ENCODE peak calls at places on chromosomes 1 and 21, in six cellular contexts. Y, G, J, S, Q and O are unnamed samples.

GRCh38 chr1:110087812-110088738 is 17.6 kb upstream of the ALX3 start:
- DNase-seq in Y (peak), G (peak), J (no peak), S (no peak), Q (peak), O (peak)

GRCh38 chr1:23557471-23558124 is 1.7 kb downstream of the ID3 start:
- DNase-seq in Y (peak), G (no peak), J (no peak), S (no peak), Q (no peak), O (peak)

GRCh38 chr1:237799762-237800474 is 90.8 kb downstream of the ZP4 start:
- DNase-seq in Y (peak), G (peak), J (no peak), S (no peak), Q (no peak), O (peak)

GRCh38 chr21:36839735-36840134 is 126.7 kb downstream of the HLCS start:
- DNase-seq in Y (no peak), G (no peak), J (no peak), S (no peak), Q (no peak), O (no peak)

GRCh38 chr1:153728305-153729066 is 636 bp downstream of the INTS3 start:
- DNase-seq in Y (peak), G (peak), J (peak), S (peak), Q (no peak), O (peak)

GRCh38 chr21:32940079-32941014 is 85.4 kb upstream of the OLIG2 start:
- DNase-seq in Y (peak), G (peak), J (no peak), S (no peak), Q (no peak), O (peak)

GRCh38 chr1:1132928-1133750 is 17.2 kb upstream of the C1orf159 start:
- DNase-seq in Y (no peak), G (no peak), J (no peak), S (no peak), Q (no peak), O (no peak)

GRCh38 chr1:190029441-190029840 is 448.2 kb downstream of the BRINP3 start:
- DNase-seq in Y (no peak), G (no peak), J (no peak), S (no peak), Q (no peak), O (no peak)

GRCh38 chr1:67496329-67496728 is 66.1 kb upstream of the SERBP1 start:
- DNase-seq in Y (no peak), G (no peak), J (no peak), S (no peak), Q (no peak), O (no peak)

GRCh38 chr1:12376236-12377064 is 146.6 kb downstream of the VPS13D start:
- DNase-seq in Y (no peak), G (no peak), J (no peak), S (no peak), Q (no peak), O (no peak)
- TF ChIP-seq CTCF in Y (no peak), G (no peak), J (no peak), S (no peak), Q (no peak), O (no peak)

GRCh38 chr21:28641731-28642130 is 350.9 kb downstream of the LTN1 start:
- DNase-seq in Y (no peak), G (no peak), J (no peak), S (no peak), Q (no peak), O (no peak)
- TF ChIP-seq CTCF in Y (no peak), G (no peak), J (no peak), S (no peak), Q (no peak), O (no peak)

GRCh38 chr1:220485131-220485530 is 42.8 kb upstream of the MARK1 start:
- DNase-seq in Y (no peak), G (no peak), J (no peak), S (no peak), Q (no peak), O (no peak)
- TF ChIP-seq CTCF in Y (peak), G (no peak), J (no peak), S (no peak), Q (no peak), O (no peak)

DNA sequence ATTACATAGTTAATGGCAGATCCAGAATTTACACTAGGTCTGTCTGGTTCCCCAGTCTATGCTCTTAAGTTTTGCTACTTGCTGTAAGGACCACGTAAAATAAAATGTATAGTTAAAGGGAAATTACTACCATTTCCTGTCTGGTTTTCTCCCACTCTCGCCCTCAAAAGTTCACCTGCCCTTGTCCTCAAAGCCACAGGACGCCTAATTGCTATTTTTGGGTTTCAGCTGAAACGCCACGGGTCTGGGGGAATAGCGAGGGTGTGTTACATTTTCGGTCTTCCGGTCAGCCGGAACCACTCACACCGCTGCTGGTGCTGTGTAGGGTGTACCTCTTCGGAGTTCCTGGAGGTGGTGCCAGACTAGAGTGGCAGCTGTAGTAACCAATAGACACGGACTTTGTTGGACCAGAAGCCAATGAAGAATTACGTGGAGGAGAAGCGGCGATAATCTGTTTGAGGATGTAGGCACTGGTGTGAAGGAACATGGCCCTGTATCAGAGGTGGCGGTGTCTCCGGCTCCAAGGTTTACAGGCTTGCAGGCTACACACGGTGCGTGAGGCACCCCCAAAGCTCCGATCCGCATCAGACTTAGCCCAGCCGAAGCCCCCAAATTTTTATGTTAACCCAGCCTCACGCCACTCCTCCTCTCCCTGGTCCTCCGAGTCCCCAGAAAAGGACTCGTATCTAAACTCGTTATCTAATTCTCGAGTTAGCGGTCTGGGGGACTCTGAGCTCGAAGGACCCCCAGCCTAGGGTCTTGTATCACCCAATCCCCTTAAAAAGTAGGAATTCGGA is at the start of gene TARS2:
- DNase-seq in Y (peak), G (peak), J (peak), S (peak), Q (peak), O (peak)
- TF ChIP-seq CTCF in Y (no peak), G (no peak), J (peak), S (peak), Q (no peak), O (no peak)